ENCODE peak calls at places on chromosomes 16 and 17, in four cellular contexts. S is A549, Z is prostate gland, Q is ovary. L is an unnamed sample.

GRCh38 chr16:24036614-24037013 is 200.8 kb downstream of the PRKCB start:
- DNase-seq in S (peak; percentile 84), Z (peak; percentile 19), Q (no peak), L (peak; percentile 23)

GRCh38 chr16:54672500-54672899 is 258.2 kb upstream of the IRX5 start:
- DNase-seq in S (no peak), Z (no peak), Q (no peak), L (no peak)

GRCh38 chr16:85595299-85595661 is 17.8 kb upstream of the GSE1 start:
- DNase-seq in S (no peak), Z (no peak), Q (no peak), L (no peak)

GRCh38 chr17:44363613-44364159 is at the start of gene FAM171A2:
- DNase-seq in S (peak; percentile 74), Z (no peak), Q (peak; percentile 68), L (peak; percentile 82)

GRCh38 chr17:32755045-32755805 is 121.7 kb downstream of the MYO1D start:
- DNase-seq in S (peak; percentile 55), Z (no peak), Q (no peak), L (peak; percentile 72)

GRCh38 chr17:81489986-81490598 is 22.5 kb downstream of the ACTG1 start:
- DNase-seq in S (no peak), Z (no peak), Q (no peak), L (no peak)

GRCh38 chr17:42920922-42921321 is 20.3 kb downstream of the G6PC1 start:
- DNase-seq in S (no peak), Z (no peak), Q (no peak), L (no peak)

GRCh38 chr17:47205419-47205963 is 3.7 kb upstream of the MYL4 start:
- DNase-seq in S (no peak), Z (peak; percentile 57), Q (peak; percentile 45), L (no peak)

GRCh38 chr16:55944377-55944802 is 69.2 kb upstream of the CES5A start:
- DNase-seq in S (peak; percentile 36), Z (peak; percentile 25), Q (peak; percentile 65), L (peak; percentile 55)

GRCh38 chr17:82775033-82775823 is 23.4 kb downstream of the TBCD start:
- DNase-seq in S (peak; percentile 95), Z (peak; percentile 70), Q (peak; percentile 77), L (peak; percentile 65)

GRCh38 chr16:7369181-7369580 is 36.5 kb downstream of the RBFOX1 start:
- DNase-seq in S (no peak), Z (no peak), Q (no peak), L (no peak)

GRCh38 chr17:73800893-73801292 is 156.6 kb upstream of the SDK2 start:
- DNase-seq in S (no peak), Z (no peak), Q (no peak), L (no peak)

GRCh38 chr17:32693135-32693897 is 183.6 kb downstream of the MYO1D start:
- DNase-seq in S (no peak), Z (no peak), Q (no peak), L (no peak)

GRCh38 chr17:28643979-28644781 is 778 bp downstream of the BLTP2 start:
- DNase-seq in S (peak; percentile 83), Z (peak; percentile 11), Q (no peak), L (peak; percentile 64)

GRCh38 chr16:56246051-56246817 is 54.9 kb downstream of the GNAO1 start:
- DNase-seq in S (no peak), Z (no peak), Q (no peak), L (no peak)

GRCh38 chr17:22517716-22518115 is 825.4 kb downstream of the KCNJ18 start:
- DNase-seq in S (no peak), Z (no peak), Q (no peak), L (no peak)

GRCh38 chr17:79910985-79911361 is 71.7 kb upstream of the CBX4 start:
- DNase-seq in S (no peak), Z (no peak), Q (no peak), L (no peak)

GRCh38 chr16:81175325-81175891 is 63.1 kb upstream of the BCO1 start:
- DNase-seq in S (peak; percentile 73), Z (peak; percentile 32), Q (no peak), L (no peak)

GRCh38 chr16:86424413-86424812 is 85.9 kb upstream of the FOXF1 start:
- DNase-seq in S (no peak), Z (no peak), Q (no peak), L (no peak)

GRCh38 chr16:49497466-49497865 is 123.9 kb downstream of the C16orf78 start:
- DNase-seq in S (no peak), Z (no peak), Q (no peak), L (no peak)

GRCh38 chr17:76079577-76080206 is 710 bp downstream of the ZACN start:
- DNase-seq in S (no peak), Z (no peak), Q (no peak), L (no peak)

GRCh38 chr16:23434380-23434779 is 18.6 kb downstream of the COG7 start:
- DNase-seq in S (peak; percentile 33), Z (peak; percentile 41), Q (no peak), L (peak; percentile 88)

GRCh38 chr17:29169806-29170591 is 10.2 kb downstream of the MYO18A start:
- DNase-seq in S (no peak), Z (no peak), Q (no peak), L (no peak)

GRCh38 chr17:37650419-37651003 is 7.3 kb upstream of the DDX52 start:
- DNase-seq in S (peak; percentile 67), Z (no peak), Q (no peak), L (peak; percentile 58)

GRCh38 chr16:70576431-70577255 is 53.0 kb downstream of the SF3B3 start:
- DNase-seq in S (no peak), Z (no peak), Q (no peak), L (no peak)
- TF ChIP-seq POLR2A in S (no peak), Z (no peak), Q (no peak), L (no peak)

GRCh38 chr17:2883544-2884203 is 87.4 kb downstream of the RAP1GAP2 start:
- DNase-seq in S (peak; percentile 84), Z (no peak), Q (no peak), L (no peak)

GRCh38 chr17:2889256-2889655 is 93.0 kb downstream of the RAP1GAP2 start:
- DNase-seq in S (no peak), Z (no peak), Q (no peak), L (no peak)

GRCh38 chr17:2880050-2880449 is 83.8 kb downstream of the RAP1GAP2 start:
- DNase-seq in S (no peak), Z (no peak), Q (no peak), L (no peak)

GRCh38 chr17:2881295-2881694 is 85.1 kb downstream of the RAP1GAP2 start:
- DNase-seq in S (no peak), Z (no peak), Q (no peak), L (no peak)

GRCh38 chr17:2885751-2886150 is 89.5 kb downstream of the RAP1GAP2 start:
- DNase-seq in S (no peak), Z (no peak), Q (no peak), L (no peak)
- TF ChIP-seq POLR2A in S (no peak), Z (no peak), Q (no peak), L (no peak)

GRCh38 chr17:18937981-18938691 is 13.8 kb upstream of the SLC5A10 start:
- DNase-seq in S (no peak), Z (no peak), Q (no peak), L (no peak)
- TF ChIP-seq POLR2A in S (no peak), Z (no peak), Q (no peak), L (no peak)

DNA sequence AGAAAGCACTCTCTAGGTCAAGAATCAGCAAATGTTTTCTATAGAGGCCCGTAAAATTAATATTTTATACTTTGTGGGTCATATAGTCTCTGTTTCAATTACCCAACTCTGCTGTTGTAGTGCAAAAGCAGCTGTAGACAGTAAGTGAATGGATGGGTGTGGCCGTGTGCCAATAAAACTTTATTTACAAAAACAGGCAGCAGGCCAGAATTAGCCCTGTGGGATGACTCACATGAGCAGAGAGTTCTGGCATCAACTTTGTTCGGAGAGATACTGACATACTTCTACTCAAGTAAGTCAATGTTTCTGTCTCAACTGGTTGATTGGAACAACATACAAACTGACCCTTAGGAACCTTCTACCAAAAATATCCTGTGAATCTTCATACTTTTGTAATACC is 616.2 kb downstream of the MAF start:
- DNase-seq in S (no peak), Z (no peak), Q (no peak), L (no peak)
- TF ChIP-seq POLR2A in S (no peak), Z (no peak), Q (no peak), L (no peak)

GRCh38 chr16:674214-674881 is 1.1 kb upstream of the RHBDL1 start:
- DNase-seq in S (no peak), Z (no peak), Q (no peak), L (no peak)

GRCh38 chr16:672371-672770 is 3.1 kb upstream of the RHBDL1 start:
- DNase-seq in S (no peak), Z (no peak), Q (no peak), L (no peak)

GRCh38 chr16:672851-673250 is 2.6 kb upstream of the RHBDL1 start:
- DNase-seq in S (no peak), Z (no peak), Q (no peak), L (no peak)

GRCh38 chr16:674968-675883 is at the start of gene RHBDL1:
- DNase-seq in S (no peak), Z (no peak), Q (peak; percentile 58), L (peak; percentile 56)

GRCh38 chr16:673399-673991 is 2.0 kb upstream of the RHBDL1 start:
- DNase-seq in S (no peak), Z (no peak), Q (no peak), L (no peak)
- TF ChIP-seq POLR2A in S (no peak), Z (no peak), Q (no peak), L (no peak)

GRCh38 chr16:69861276-69862030 is 89.7 kb upstream of the CLEC18A start:
- DNase-seq in S (no peak), Z (peak; percentile 50), Q (peak; percentile 76), L (no peak)
- TF ChIP-seq POLR2A in S (no peak), Z (no peak), Q (no peak), L (no peak)

L was measured in erythroblast.